ENCODE peak calls at places on chromosomes 12 and 14, in four cellular contexts. One of them, this sample, is unnamed.

GRCh38 chr12:79692860-79693605 is 2.3 kb upstream of the PAWR start:
- DNase-seq in GM20000: no peak
- DNase-seq in HuH-7.5: no peak
- DNase-seq in HTR-8/SVneo: no peak
- DNase-seq in this sample: no peak

GRCh38 chr12:59372971-59373370 is 222.9 kb upstream of the SLC16A7 start:
- DNase-seq in GM20000: peak
- DNase-seq in HuH-7.5: no peak
- DNase-seq in HTR-8/SVneo: peak
- DNase-seq in this sample: no peak

GRCh38 chr12:44286336-44286735 is 450.5 kb downstream of the TMEM117 start:
- DNase-seq in GM20000: peak
- DNase-seq in HuH-7.5: no peak
- DNase-seq in HTR-8/SVneo: no peak
- DNase-seq in this sample: no peak

GRCh38 chr14:39090548-39091111 is 12.4 kb downstream of the SEC23A start:
- DNase-seq in GM20000: no peak
- DNase-seq in HuH-7.5: no peak
- DNase-seq in HTR-8/SVneo: no peak
- DNase-seq in this sample: no peak

GRCh38 chr12:19113464-19113863 is 16.1 kb upstream of the PLEKHA5 start:
- DNase-seq in GM20000: no peak
- DNase-seq in HuH-7.5: no peak
- DNase-seq in HTR-8/SVneo: no peak
- DNase-seq in this sample: no peak

GRCh38 chr14:37172024-37172869 is at the start of gene SLC25A21:
- DNase-seq in GM20000: no peak
- DNase-seq in HuH-7.5: peak
- DNase-seq in HTR-8/SVneo: peak
- DNase-seq in this sample: no peak

GRCh38 chr12:131621701-131622421 is 89.0 kb upstream of the SFSWAP start:
- DNase-seq in GM20000: no peak
- DNase-seq in HuH-7.5: no peak
- DNase-seq in HTR-8/SVneo: no peak
- DNase-seq in this sample: no peak

GRCh38 chr12:31773223-31773750 is 44.5 kb upstream of the AMN1 start:
- DNase-seq in GM20000: no peak
- DNase-seq in HuH-7.5: peak
- DNase-seq in HTR-8/SVneo: peak
- DNase-seq in this sample: no peak

GRCh38 chr14:65263161-65263788 is 149.3 kb upstream of the FUT8 start:
- DNase-seq in GM20000: no peak
- DNase-seq in HuH-7.5: no peak
- DNase-seq in HTR-8/SVneo: no peak
- DNase-seq in this sample: no peak

GRCh38 chr12:56897844-56898341 is 36.3 kb downstream of the SDR9C7 start:
- DNase-seq in GM20000: no peak
- DNase-seq in HuH-7.5: no peak
- DNase-seq in HTR-8/SVneo: no peak
- DNase-seq in this sample: no peak

GRCh38 chr14:89165189-89165809 is 251.7 kb downstream of the FOXN3 start:
- DNase-seq in GM20000: peak
- DNase-seq in HuH-7.5: no peak
- DNase-seq in HTR-8/SVneo: no peak
- DNase-seq in this sample: peak

GRCh38 chr14:73784065-73784987 is 67.3 kb upstream of the PTGR2 start:
- DNase-seq in GM20000: no peak
- DNase-seq in HuH-7.5: no peak
- DNase-seq in HTR-8/SVneo: no peak
- DNase-seq in this sample: no peak

GRCh38 chr12:78680596-78680995 is 184.0 kb upstream of the SYT1 start:
- DNase-seq in GM20000: no peak
- DNase-seq in HuH-7.5: no peak
- DNase-seq in HTR-8/SVneo: no peak
- DNase-seq in this sample: no peak

This sample was measured in GM12878.